ENCODE peak calls at places on chromosomes 12 and 14, in five cellular contexts. One of them, this sample, is unnamed.

GRCh38 chr12:64583395-64584172 is 26.7 kb upstream of the RASSF3 start:
- DNase-seq in fibroblast of lung: no peak
- DNase-seq in GM12878: no peak
- DNase-seq in NCI-H2107: no peak
- DNase-seq in mucosa of gallbladder: no peak
- DNase-seq in this sample: peak; percentile 22

GRCh38 chr12:40032433-40033259 is 73.2 kb downstream of the SLC2A13 start:
- DNase-seq in fibroblast of lung: no peak
- DNase-seq in GM12878: no peak
- DNase-seq in NCI-H2107: no peak
- DNase-seq in mucosa of gallbladder: no peak
- DNase-seq in this sample: no peak

GRCh38 chr14:105061428-105062047 is 3.7 kb downstream of the GPR132 start:
- DNase-seq in fibroblast of lung: no peak
- DNase-seq in GM12878: no peak
- DNase-seq in NCI-H2107: no peak
- DNase-seq in mucosa of gallbladder: no peak
- DNase-seq in this sample: no peak

GRCh38 chr14:64730681-64731080 is 26.5 kb downstream of the PLEKHG3 start:
- DNase-seq in fibroblast of lung: no peak
- DNase-seq in GM12878: no peak
- DNase-seq in NCI-H2107: no peak
- DNase-seq in mucosa of gallbladder: no peak
- DNase-seq in this sample: no peak

GRCh38 chr12:81389550-81390099 is 311.7 kb downstream of the ACSS3 start:
- DNase-seq in fibroblast of lung: no peak
- DNase-seq in GM12878: no peak
- DNase-seq in NCI-H2107: no peak
- DNase-seq in mucosa of gallbladder: no peak
- DNase-seq in this sample: no peak

GRCh38 chr12:53974084-53975018 is at the start of gene HOTAIR:
- DNase-seq in fibroblast of lung: no peak
- DNase-seq in GM12878: no peak
- DNase-seq in NCI-H2107: no peak
- DNase-seq in mucosa of gallbladder: no peak
- DNase-seq in this sample: no peak

GRCh38 chr14:81406863-81407262 is 6.7 kb upstream of the STON2 start:
- DNase-seq in fibroblast of lung: peak; percentile 74
- DNase-seq in GM12878: no peak
- DNase-seq in NCI-H2107: no peak
- DNase-seq in mucosa of gallbladder: peak; percentile 26
- DNase-seq in this sample: peak; percentile 32

GRCh38 chr14:34103176-34103575 is 152.3 kb upstream of the EGLN3 start:
- DNase-seq in fibroblast of lung: peak; percentile 31
- DNase-seq in GM12878: no peak
- DNase-seq in NCI-H2107: no peak
- DNase-seq in mucosa of gallbladder: no peak
- DNase-seq in this sample: no peak

GRCh38 chr12:50925342-50925651 is 27.0 kb upstream of the HIGD1C start:
- DNase-seq in fibroblast of lung: no peak
- DNase-seq in GM12878: no peak
- DNase-seq in NCI-H2107: no peak
- DNase-seq in mucosa of gallbladder: peak; percentile 10
- DNase-seq in this sample: no peak

GRCh38 chr14:74080820-74081460 is 3.3 kb downstream of the ALDH6A1 start:
- DNase-seq in fibroblast of lung: no peak
- DNase-seq in GM12878: no peak
- DNase-seq in NCI-H2107: no peak
- DNase-seq in mucosa of gallbladder: no peak
- DNase-seq in this sample: peak; percentile 38

GRCh38 chr12:25546318-25546717 is 6.8 kb downstream of the LMNTD1 start:
- DNase-seq in fibroblast of lung: peak; percentile 9
- DNase-seq in GM12878: no peak
- DNase-seq in NCI-H2107: no peak
- DNase-seq in mucosa of gallbladder: no peak
- DNase-seq in this sample: no peak

GRCh38 chr14:75578786-75579781 is 664 bp downstream of the FLVCR2 start:
- DNase-seq in fibroblast of lung: no peak
- DNase-seq in GM12878: no peak
- DNase-seq in NCI-H2107: no peak
- DNase-seq in mucosa of gallbladder: peak; percentile 58
- DNase-seq in this sample: peak; percentile 74

GRCh38 chr12:2664721-2665577 is 129.8 kb upstream of the FKBP4 start:
- DNase-seq in fibroblast of lung: no peak
- DNase-seq in GM12878: no peak
- DNase-seq in NCI-H2107: no peak
- DNase-seq in mucosa of gallbladder: no peak
- DNase-seq in this sample: no peak

GRCh38 chr14:80100681-80101080 is 110.6 kb downstream of the DIO2 start:
- DNase-seq in fibroblast of lung: no peak
- DNase-seq in GM12878: no peak
- DNase-seq in NCI-H2107: no peak
- DNase-seq in mucosa of gallbladder: no peak
- DNase-seq in this sample: no peak